ENCODE peak calls at places on chromosomes 6 and 20, in ten cellular contexts. M is GM12892, P is A549, O is ovary, S is body of pancreas, X is testis, A is uterus, N is upper lobe of left lung, J is breast epithelium, G is HepG2. U is an unnamed sample.

GRCh38 chr6:87481936-87482335 is 9.2 kb downstream of the SLC35A1 start:
- DNase-seq in M (no peak), P (no peak), O (no peak), S (no peak), X (no peak), A (no peak), N (no peak), J (no peak), G (no peak), U (no peak)

GRCh38 chr6:113586413-113586812 is 270.7 kb upstream of the MARCKS start:
- DNase-seq in M (no peak), P (no peak), O (no peak), S (no peak), X (no peak), A (no peak), N (no peak), J (no peak), G (no peak), U (no peak)

GRCh38 chr20:47612670-47613069 is 111.0 kb downstream of the NCOA3 start:
- DNase-seq in M (no peak), P (no peak), O (no peak), S (no peak), X (no peak), A (no peak), N (no peak), J (no peak), G (no peak), U (no peak)

GRCh38 chr6:159943101-159943632 is 25.7 kb upstream of the IGF2R start:
- DNase-seq in M (no peak), P (no peak), O (no peak), S (no peak), X (peak), A (no peak), N (peak), J (no peak), G (peak), U (peak)

GRCh38 chr6:39426057-39426592 is 103.6 kb upstream of the KCNK16 start:
- DNase-seq in M (no peak), P (peak), O (no peak), S (no peak), X (no peak), A (no peak), N (no peak), J (peak), G (no peak), U (no peak)

GRCh38 chr6:33915134-33915533 is 111.3 kb upstream of the MLN start:
- DNase-seq in M (no peak), P (no peak), O (no peak), S (no peak), X (no peak), A (peak), N (no peak), J (no peak), G (no peak), U (no peak)

GRCh38 chr6:2875840-2876207 is 27.3 kb downstream of the SERPINB9 start:
- DNase-seq in M (no peak), P (no peak), O (no peak), S (peak), X (no peak), A (no peak), N (peak), J (no peak), G (no peak), U (no peak)

GRCh38 chr6:112027942-112028674 is 25.8 kb upstream of the CCN6 start:
- DNase-seq in M (no peak), P (no peak), O (no peak), S (no peak), X (no peak), A (no peak), N (no peak), J (no peak), G (no peak), U (no peak)

GRCh38 chr6:157625111-157625510 is 197.9 kb upstream of the SNX9 start:
- DNase-seq in M (no peak), P (no peak), O (no peak), S (no peak), X (no peak), A (peak), N (no peak), J (no peak), G (no peak), U (no peak)

GRCh38 chr6:110063864-110064263 is 85.8 kb downstream of the GPR6 start:
- DNase-seq in M (no peak), P (no peak), O (no peak), S (no peak), X (no peak), A (no peak), N (no peak), J (no peak), G (no peak), U (no peak)

GRCh38 chr6:53359088-53359842 is 10.5 kb upstream of the ELOVL5 start:
- DNase-seq in M (peak), P (peak), O (peak), S (peak), X (peak), A (peak), N (peak), J (peak), G (peak), U (peak)

GRCh38 chr6:163706688-163707087 is 292.2 kb downstream of the QKI start:
- DNase-seq in M (no peak), P (no peak), O (no peak), S (no peak), X (no peak), A (no peak), N (no peak), J (no peak), G (no peak), U (peak)

GRCh38 chr6:52019092-52019491 is 68.3 kb downstream of the PKHD1 start:
- DNase-seq in M (no peak), P (no peak), O (no peak), S (no peak), X (no peak), A (no peak), N (no peak), J (no peak), G (no peak), U (no peak)

GRCh38 chr20:41030536-41031242 is 2.1 kb downstream of the TOP1 start:
- DNase-seq in M (no peak), P (no peak), O (no peak), S (no peak), X (no peak), A (no peak), N (peak), J (no peak), G (peak), U (no peak)

GRCh38 chr6:49915035-49915434 is 48.7 kb upstream of the CRISP1 start:
- DNase-seq in M (no peak), P (no peak), O (no peak), S (no peak), X (peak), A (no peak), N (no peak), J (no peak), G (no peak), U (no peak)

GRCh38 chr6:44381739-44382138 is 5.8 kb upstream of the CDC5L start:
- DNase-seq in M (no peak), P (no peak), O (no peak), S (no peak), X (no peak), A (no peak), N (peak), J (no peak), G (peak), U (no peak)

GRCh38 chr6:132614554-132614953 is 9.5 kb downstream of the TAAR2 start:
- DNase-seq in M (no peak), P (no peak), O (no peak), S (no peak), X (no peak), A (no peak), N (no peak), J (no peak), G (no peak), U (no peak)

GRCh38 chr6:138569554-138569953 is 70.3 kb upstream of the NHSL1 start:
- DNase-seq in M (no peak), P (no peak), O (no peak), S (no peak), X (no peak), A (no peak), N (no peak), J (no peak), G (no peak), U (no peak)

GRCh38 chr20:47727909-47728361 is 57.3 kb downstream of the SULF2 start:
- DNase-seq in M (no peak), P (no peak), O (no peak), S (no peak), X (no peak), A (no peak), N (no peak), J (no peak), G (no peak), U (no peak)

GRCh38 chr6:164108869-164109769 is 694.6 kb downstream of the QKI start:
- DNase-seq in M (no peak), P (no peak), O (no peak), S (no peak), X (no peak), A (peak), N (peak), J (peak), G (no peak), U (peak)

GRCh38 chr6:21946298-21946783 is 350.5 kb downstream of the PRL start:
- DNase-seq in M (no peak), P (no peak), O (no peak), S (no peak), X (no peak), A (no peak), N (no peak), J (peak), G (no peak), U (no peak)

GRCh38 chr6:103017878-103018277 is 1624.4 kb downstream of the GRIK2 start:
- DNase-seq in M (no peak), P (no peak), O (no peak), S (no peak), X (no peak), A (no peak), N (no peak), J (no peak), G (no peak), U (no peak)

GRCh38 chr6:47407295-47408281 is 70.0 kb upstream of the CD2AP start:
- DNase-seq in M (no peak), P (peak), O (no peak), S (no peak), X (no peak), A (no peak), N (no peak), J (no peak), G (no peak), U (no peak)

GRCh38 chr6:121694389-121695185 is 259.1 kb downstream of the GJA1 start:
- DNase-seq in M (no peak), P (no peak), O (no peak), S (no peak), X (no peak), A (no peak), N (no peak), J (no peak), G (no peak), U (no peak)

DNA sequence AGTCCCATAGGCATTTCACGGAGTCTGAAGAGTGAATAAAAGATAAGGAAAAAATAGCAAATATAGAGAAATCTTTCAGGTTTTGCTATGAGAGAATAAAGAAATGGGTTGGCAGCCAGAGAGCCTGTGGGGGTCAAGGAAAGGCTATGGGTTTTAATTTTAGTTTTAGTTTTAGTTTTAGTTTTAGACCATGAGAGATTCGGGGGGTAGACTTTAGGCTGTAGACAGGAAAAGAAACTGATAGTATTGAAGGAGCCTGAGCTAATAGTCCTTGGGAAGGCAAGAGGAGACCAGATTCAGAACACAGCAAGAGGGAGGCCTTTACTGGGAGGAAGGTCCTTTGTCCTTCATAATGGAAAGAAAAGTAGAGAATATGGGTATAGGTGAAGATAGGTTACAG is 19.3 kb downstream of the DOP1A start:
- DNase-seq in M (peak), P (no peak), O (no peak), S (no peak), X (no peak), A (no peak), N (no peak), J (no peak), G (no peak), U (no peak)
- TF ChIP-seq POLR2A in M (peak), P (no peak), O (no peak), S (no peak), X (no peak), A (no peak), N (no peak), J (no peak), G (no peak), U (no peak)

DNA sequence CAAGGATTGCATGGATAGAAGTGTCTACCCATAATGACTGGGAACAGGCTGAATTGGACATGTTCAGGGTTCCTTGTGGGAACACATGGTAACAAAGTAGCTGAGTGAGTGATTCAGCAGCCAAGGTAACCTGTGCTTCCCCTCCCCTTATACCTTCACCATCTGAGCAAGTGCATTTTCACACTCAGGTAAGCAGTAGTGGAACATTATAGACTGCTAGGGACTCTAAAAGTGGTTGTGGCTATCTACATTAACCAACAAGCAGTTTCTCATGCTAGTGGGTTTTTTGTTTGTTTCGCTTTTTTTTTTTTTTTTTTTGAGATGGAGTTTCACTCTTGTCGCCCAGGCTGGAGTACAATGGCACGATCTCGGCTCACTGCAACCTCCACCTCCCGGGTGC is 41.4 kb downstream of the KIZ start:
- DNase-seq in M (no peak), P (no peak), O (no peak), S (no peak), X (no peak), A (no peak), N (no peak), J (no peak), G (no peak), U (no peak)
- TF ChIP-seq POLR2A in M (no peak), P (no peak), O (no peak), S (no peak), X (no peak), A (no peak), N (no peak), J (no peak), G (no peak), U (no peak)

DNA sequence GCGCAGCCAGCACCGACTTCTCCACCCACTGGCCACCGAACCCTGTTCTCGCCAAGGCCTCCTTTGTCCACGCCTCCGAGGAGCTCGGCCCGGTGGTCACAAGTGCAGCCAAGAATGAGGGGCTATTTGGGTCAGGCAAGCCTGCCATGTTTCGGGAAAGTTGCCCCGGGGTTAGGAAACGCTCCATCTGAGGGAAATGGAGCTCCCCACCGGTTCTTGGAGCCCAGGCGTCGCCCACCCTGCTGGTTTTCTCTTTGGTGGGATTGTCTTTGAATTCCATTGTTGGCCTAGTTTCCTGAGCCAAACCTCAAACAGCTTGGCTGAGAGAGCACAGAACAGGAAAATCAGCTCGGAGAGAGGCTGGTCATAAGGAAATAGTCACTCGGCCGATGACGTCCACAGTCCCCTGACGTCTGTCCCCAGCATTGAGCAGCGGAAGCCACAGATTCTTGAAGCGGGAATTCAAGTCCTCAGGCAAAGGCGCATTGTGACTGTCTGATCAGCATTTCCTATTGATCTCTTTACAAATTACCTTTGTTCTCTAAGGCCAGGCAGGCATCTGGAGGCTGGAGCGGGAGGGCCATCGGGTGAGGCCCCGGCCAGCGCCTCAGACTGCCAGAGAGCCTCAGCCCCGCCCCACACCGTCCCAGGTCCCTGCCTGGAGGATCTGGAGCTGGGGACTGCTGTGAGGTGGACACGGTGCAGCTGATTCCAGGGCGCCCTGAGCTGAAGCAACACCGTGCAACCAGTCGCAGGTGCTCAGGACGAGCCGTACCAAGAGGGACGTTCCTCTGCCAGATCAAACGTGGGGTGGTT is 138.6 kb downstream of the DLL1 start:
- DNase-seq in M (no peak), P (no peak), O (peak), S (peak), X (no peak), A (peak), N (peak), J (peak), G (no peak), U (no peak)
- TF ChIP-seq POLR2A in M (no peak), P (no peak), O (no peak), S (no peak), X (no peak), A (no peak), N (peak), J (no peak), G (no peak), U (no peak)

DNA sequence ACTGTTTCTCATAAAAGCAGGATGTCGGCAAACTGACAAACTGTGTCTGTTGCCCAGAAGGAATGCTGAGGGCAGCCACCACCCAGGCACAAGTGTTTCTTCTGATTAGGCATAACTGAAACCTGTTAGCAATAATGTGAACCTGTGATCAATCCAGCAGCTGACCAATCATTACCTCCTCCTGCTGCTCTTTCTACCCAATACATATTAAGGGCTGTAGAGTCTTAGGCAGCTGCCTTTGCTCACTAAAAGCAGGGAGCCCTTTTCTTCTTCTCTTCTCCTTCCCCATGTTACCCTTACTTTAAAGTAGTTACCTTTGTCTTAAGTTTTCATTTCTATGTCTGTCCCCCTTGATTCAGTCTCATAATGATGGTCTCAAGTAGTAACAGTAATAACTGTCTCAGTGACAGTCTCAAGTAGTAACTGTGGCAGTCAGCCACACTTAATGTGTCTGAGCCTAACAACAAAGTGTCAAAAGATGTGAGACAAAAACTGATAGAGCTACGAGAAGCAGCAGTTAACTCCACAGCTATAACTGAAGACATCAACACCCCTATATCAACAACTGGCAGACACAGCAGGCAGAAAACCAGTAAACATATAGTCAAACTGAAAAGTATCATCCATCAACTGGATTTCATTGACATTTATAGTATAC is 37.0 kb downstream of the RANBP9 start:
- DNase-seq in M (no peak), P (no peak), O (no peak), S (no peak), X (no peak), A (no peak), N (no peak), J (no peak), G (no peak), U (no peak)
- TF ChIP-seq POLR2A in M (no peak), P (no peak), O (no peak), S (no peak), X (no peak), A (no peak), N (no peak), J (no peak), G (no peak), U (no peak)

GRCh38 chr6:125789167-125789566 is 1.6 kb upstream of the NCOA7 start:
- DNase-seq in M (no peak), P (no peak), O (no peak), S (no peak), X (peak), A (no peak), N (peak), J (no peak), G (no peak), U (no peak)

GRCh38 chr6:125790403-125791150 is at the start of gene NCOA7:
- DNase-seq in M (peak), P (peak), O (peak), S (peak), X (peak), A (peak), N (peak), J (peak), G (peak), U (peak)

GRCh38 chr6:125791151-125791819 is 525 bp downstream of the NCOA7 start:
- DNase-seq in M (no peak), P (peak), O (peak), S (peak), X (peak), A (peak), N (peak), J (peak), G (peak), U (no peak)

GRCh38 chr6:125787791-125788190 is 3.0 kb upstream of the NCOA7 start:
- DNase-seq in M (no peak), P (no peak), O (peak), S (no peak), X (peak), A (no peak), N (peak), J (no peak), G (no peak), U (no peak)

GRCh38 chr6:125789576-125790402 is 971 bp upstream of the NCOA7 start:
- DNase-seq in M (no peak), P (no peak), O (peak), S (peak), X (peak), A (peak), N (peak), J (no peak), G (peak), U (peak)
- TF ChIP-seq POLR2A in M (no peak), P (no peak), O (no peak), S (no peak), X (no peak), A (peak), N (no peak), J (no peak), G (no peak), U (no peak)

GRCh38 chr20:1119524-1119923 is 1.1 kb downstream of the PSMF1 start:
- DNase-seq in M (no peak), P (no peak), O (no peak), S (no peak), X (no peak), A (no peak), N (no peak), J (no peak), G (no peak), U (no peak)

GRCh38 chr20:1119128-1119505 is 715 bp downstream of the PSMF1 start:
- DNase-seq in M (no peak), P (no peak), O (no peak), S (no peak), X (no peak), A (no peak), N (no peak), J (no peak), G (peak), U (no peak)

GRCh38 chr20:1121439-1121838 is 3.0 kb downstream of the PSMF1 start:
- DNase-seq in M (no peak), P (no peak), O (no peak), S (no peak), X (no peak), A (no peak), N (no peak), J (no peak), G (no peak), U (no peak)

GRCh38 chr20:1118004-1118335 is 432 bp upstream of the PSMF1 start:
- DNase-seq in M (no peak), P (no peak), O (no peak), S (no peak), X (no peak), A (no peak), N (no peak), J (no peak), G (no peak), U (no peak)

GRCh38 chr20:1118336-1119127 is at the start of gene PSMF1:
- DNase-seq in M (peak), P (peak), O (peak), S (peak), X (peak), A (peak), N (peak), J (peak), G (peak), U (peak)
- TF ChIP-seq POLR2A in M (peak), P (peak), O (no peak), S (peak), X (no peak), A (peak), N (peak), J (no peak), G (peak), U (no peak)

GRCh38 chr20:18793625-18794427 is 19.8 kb upstream of the SCP2D1 start:
- DNase-seq in M (peak), P (peak), O (peak), S (peak), X (peak), A (peak), N (peak), J (peak), G (peak), U (peak)
- TF ChIP-seq POLR2A in M (peak), P (peak), O (peak), S (peak), X (peak), A (peak), N (peak), J (peak), G (peak), U (no peak)

U was measured in lower leg skin.